ENCODE peak calls at places on chromosomes 5 and 9, in nine cellular contexts. Y is psoas muscle, X is heart right ventricle, O is cardiac muscle cell, J is kidney, Z is endothelial cell of umbilical vein, U is tibial nerve, B is mesenchymal stem cell, V is mesendoderm. F is an unnamed sample.
A peak's percentile ranks its signal among the peaks of the same experiment; 100 is the strongest.

GRCh38 chr9:134566936-134567335 is 74.7 kb upstream of the COL5A1 start:
- DNase-seq in Y (no peak), X (no peak), O (no peak), J (peak; percentile 25), Z (no peak), U (no peak), B (no peak), V (no peak), F (no peak)

GRCh38 chr5:94690778-94691177 is 72.3 kb downstream of the SLF1 start:
- DNase-seq in Y (no peak), X (no peak), O (no peak), J (no peak), Z (no peak), U (no peak), B (peak; percentile 59), V (no peak), F (no peak)

GRCh38 chr5:126857472-126858410 is 80.8 kb downstream of the LMNB1 start:
- DNase-seq in Y (no peak), X (no peak), O (no peak), J (no peak), Z (no peak), U (no peak), B (no peak), V (no peak), F (no peak)

GRCh38 chr5:88674262-88675158 is 208.5 kb downstream of the MEF2C start:
- DNase-seq in Y (no peak), X (no peak), O (peak; percentile 56), J (peak; percentile 61), Z (no peak), U (no peak), B (no peak), V (peak; percentile 85), F (peak; percentile 68)

GRCh38 chr5:1523793-1524480 is at the start of gene LPCAT1:
- DNase-seq in Y (peak; percentile 84), X (peak; percentile 88), O (peak; percentile 89), J (peak; percentile 94), Z (peak; percentile 70), U (peak; percentile 46), B (peak; percentile 72), V (peak; percentile 79), F (peak; percentile 35)

GRCh38 chr5:175798626-175799025 is 72.8 kb upstream of the CPLX2 start:
- DNase-seq in Y (no peak), X (no peak), O (no peak), J (no peak), Z (no peak), U (no peak), B (no peak), V (no peak), F (no peak)

GRCh38 chr5:18102733-18103132 is 468.5 kb downstream of the TAF11L14 start:
- DNase-seq in Y (no peak), X (no peak), O (no peak), J (no peak), Z (no peak), U (no peak), B (no peak), V (peak; percentile 25), F (no peak)

GRCh38 chr9:134770972-134771971 is 109.3 kb upstream of the FCN2 start:
- DNase-seq in Y (no peak), X (peak; percentile 48), O (no peak), J (no peak), Z (peak; percentile 29), U (no peak), B (no peak), V (no peak), F (no peak)

GRCh38 chr5:61805101-61805500 is 473.0 kb downstream of the ZSWIM6 start:
- DNase-seq in Y (no peak), X (no peak), O (no peak), J (no peak), Z (no peak), U (no peak), B (peak; percentile 84), V (peak; percentile 79), F (no peak)

GRCh38 chr5:16082982-16083381 is 96.6 kb downstream of the MARCHF11 start:
- DNase-seq in Y (no peak), X (no peak), O (no peak), J (no peak), Z (no peak), U (no peak), B (no peak), V (no peak), F (no peak)

GRCh38 chr5:142012792-142013388 is at the start of gene GNPDA1:
- DNase-seq in Y (peak; percentile 86), X (peak; percentile 83), O (peak; percentile 89), J (peak; percentile 94), Z (peak; percentile 67), U (peak; percentile 66), B (peak; percentile 71), V (peak; percentile 74), F (peak; percentile 80)

GRCh38 chr9:98983295-98984268 is 39.9 kb downstream of the COL15A1 start:
- DNase-seq in Y (no peak), X (no peak), O (no peak), J (peak; percentile 37), Z (no peak), U (no peak), B (peak; percentile 97), V (no peak), F (no peak)

GRCh38 chr5:93395891-93396465 is 185.0 kb downstream of the NR2F1-AS1 start:
- DNase-seq in Y (no peak), X (no peak), O (no peak), J (no peak), Z (no peak), U (no peak), B (peak; percentile 31), V (peak; percentile 44), F (no peak)

GRCh38 chr5:74056789-74057164 is 430.8 kb downstream of the ARHGEF28 start:
- DNase-seq in Y (no peak), X (no peak), O (peak; percentile 31), J (no peak), Z (peak; percentile 64), U (no peak), B (peak; percentile 22), V (peak; percentile 69), F (no peak)

DNA sequence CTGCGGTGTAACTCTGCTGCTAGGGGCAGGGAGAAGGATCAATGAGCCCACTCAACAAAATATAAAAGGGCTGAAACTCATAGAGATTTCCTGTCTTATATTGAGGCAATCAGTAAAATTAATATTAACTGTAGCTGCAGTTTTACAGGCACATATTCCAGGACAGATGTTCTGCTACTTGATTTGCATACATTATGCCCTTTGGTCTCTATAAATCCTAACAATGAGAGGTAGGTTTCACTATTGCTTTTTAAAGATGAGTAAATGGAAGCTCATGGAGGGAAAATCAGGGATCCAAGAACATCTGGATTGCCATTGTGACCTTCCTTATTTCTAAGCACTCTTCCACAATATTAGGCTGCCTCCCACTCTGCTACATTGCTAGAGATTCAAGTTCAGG is 23.5 kb upstream of the TRIM32 start:
- DNase-seq in Y (no peak), X (no peak), O (no peak), J (no peak), Z (no peak), U (no peak), B (no peak), V (no peak), F (no peak)
- H3K27ac ChIP-seq in Y (no peak overlapping the region), X (peak overlapping the region; percentile 45), O (no peak overlapping the region), J (no peak overlapping the region), Z (no peak overlapping the region), U (no peak overlapping the region), B (no peak overlapping the region), V (no peak overlapping the region), F (no peak overlapping the region)

GRCh38 chr9:104071589-104071988 is 22.5 kb upstream of the SMC2 start:
- DNase-seq in Y (no peak), X (no peak), O (no peak), J (no peak), Z (no peak), U (no peak), B (no peak), V (no peak), F (no peak)
- H3K27ac ChIP-seq in Y (no peak overlapping the region), X (no peak overlapping the region), O (no peak overlapping the region), J (no peak overlapping the region), Z (no peak overlapping the region), U (no peak overlapping the region), B (no peak overlapping the region), V (no peak overlapping the region), F (no peak overlapping the region)

GRCh38 chr5:146380714-146381113 is 42.1 kb downstream of the POU4F3 start:
- DNase-seq in Y (no peak), X (no peak), O (no peak), J (no peak), Z (no peak), U (no peak), B (no peak), V (no peak), F (no peak)

DNA sequence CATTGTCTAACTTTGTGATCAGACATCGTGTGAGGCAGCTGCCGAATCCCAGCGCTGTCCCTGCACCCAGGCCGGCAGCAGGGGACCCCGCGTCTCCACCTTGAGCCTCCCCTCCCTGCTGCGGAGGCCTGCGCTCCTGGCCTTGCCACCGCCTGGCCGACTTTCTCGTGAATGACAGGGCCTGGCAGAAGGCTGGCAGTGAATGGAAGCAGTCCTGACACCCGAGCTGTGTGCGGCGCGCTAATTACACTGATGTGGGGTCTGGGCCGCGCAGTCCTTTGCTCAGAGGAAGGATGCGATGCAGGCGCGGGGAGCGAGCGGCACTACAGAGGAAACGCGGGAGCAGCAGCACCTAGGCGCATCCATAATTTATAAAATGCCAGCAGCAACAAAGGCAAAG is 40.3 kb downstream of the POU4F3 start:
- DNase-seq in Y (no peak), X (no peak), O (no peak), J (no peak), Z (no peak), U (no peak), B (no peak), V (no peak), F (no peak)
- H3K27ac ChIP-seq in Y (no peak overlapping the region), X (no peak overlapping the region), O (no peak overlapping the region), J (no peak overlapping the region), Z (no peak overlapping the region), U (no peak overlapping the region), B (no peak overlapping the region), V (no peak overlapping the region), F (no peak overlapping the region)

GRCh38 chr5:10400834-10401233 is 40.8 kb upstream of the ROPN1L start:
- DNase-seq in Y (no peak), X (no peak), O (no peak), J (no peak), Z (no peak), U (no peak), B (peak; percentile 16), V (no peak), F (no peak)

GRCh38 chr5:10401499-10401898 is 40.2 kb upstream of the ROPN1L start:
- DNase-seq in Y (no peak), X (no peak), O (no peak), J (no peak), Z (no peak), U (no peak), B (no peak), V (no peak), F (no peak)

GRCh38 chr5:10400411-10400810 is 41.3 kb upstream of the ROPN1L start:
- DNase-seq in Y (no peak), X (no peak), O (no peak), J (no peak), Z (no peak), U (no peak), B (no peak), V (no peak), F (no peak)

GRCh38 chr5:10396552-10396951 is 43.1 kb downstream of the MARCHF6 start:
- DNase-seq in Y (no peak), X (no peak), O (no peak), J (no peak), Z (no peak), U (no peak), B (no peak), V (no peak), F (no peak)

DNA sequence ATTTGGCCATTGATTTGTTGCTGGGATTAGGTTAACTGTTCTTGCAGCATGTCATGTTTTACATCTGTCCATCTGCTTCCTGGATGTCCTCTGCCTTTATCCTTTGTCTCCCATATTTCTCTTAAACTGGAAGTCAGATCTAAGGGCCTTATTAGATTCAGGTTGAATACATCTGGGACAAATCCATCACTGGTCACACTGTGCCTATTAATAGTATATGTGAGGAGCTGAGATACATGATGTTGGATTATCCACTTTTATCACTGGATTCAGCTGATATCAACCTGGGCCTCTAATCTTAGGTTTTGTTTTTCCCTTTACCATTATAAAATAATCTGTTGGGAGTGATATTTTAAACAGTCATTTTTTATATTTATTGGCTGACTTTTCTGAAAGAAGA is 41.8 kb upstream of the ROPN1L start:
- DNase-seq in Y (no peak), X (no peak), O (no peak), J (no peak), Z (no peak), U (no peak), B (no peak), V (no peak), F (no peak)
- H3K27ac ChIP-seq in Y (peak overlapping the region; percentile 73), X (peak overlapping the region; percentile 41), O (no peak overlapping the region), J (no peak overlapping the region), Z (no peak overlapping the region), U (no peak overlapping the region), B (no peak overlapping the region), V (no peak overlapping the region), F (peak overlapping the region; percentile 84)